ENCODE peak calls at places on chromosome 21, in four cellular contexts. Y, L, F and U are unnamed samples.

GRCh38 chr21:43193651-43194302 is 25.0 kb downstream of the CRYAA start:
- DNase-seq in Y (no peak), L (no peak), F (no peak), U (peak)

GRCh38 chr21:35019631-35020032 is 29.5 kb downstream of the RUNX1 start:
- DNase-seq in Y (no peak), L (no peak), F (no peak), U (no peak)

GRCh38 chr21:15195768-15196167 is 131.0 kb upstream of the NRIP1 start:
- DNase-seq in Y (no peak), L (no peak), F (no peak), U (no peak)

GRCh38 chr21:28421716-28422480 is 570.8 kb downstream of the LTN1 start:
- DNase-seq in Y (no peak), L (no peak), F (no peak), U (peak)

GRCh38 chr21:46639489-46640386 is 4.3 kb downstream of the PRMT2 start:
- DNase-seq in Y (no peak), L (no peak), F (no peak), U (peak)

GRCh38 chr21:34799092-34799491 is 130.3 kb downstream of the CLIC6 start:
- DNase-seq in Y (no peak), L (no peak), F (no peak), U (no peak)

GRCh38 chr21:38806942-38807284 is 1.2 kb downstream of the ETS2 start:
- DNase-seq in Y (no peak), L (no peak), F (no peak), U (peak)

GRCh38 chr21:26842976-26843911 is 2.0 kb downstream of the ADAMTS1 start:
- DNase-seq in Y (no peak), L (peak), F (peak), U (peak)

GRCh38 chr21:14877581-14878228 is 187.1 kb downstream of the NRIP1 start:
- DNase-seq in Y (no peak), L (no peak), F (no peak), U (no peak)

GRCh38 chr21:34126269-34126668 is 52.9 kb downstream of the MRPS6 start:
- DNase-seq in Y (no peak), L (peak), F (no peak), U (peak)

GRCh38 chr21:17527240-17527639 is 14.4 kb downstream of the CXADR start:
- DNase-seq in Y (no peak), L (no peak), F (no peak), U (no peak)

GRCh38 chr21:26632691-26633090 is 59.6 kb upstream of the CYYR1 start:
- DNase-seq in Y (no peak), L (no peak), F (no peak), U (no peak)

GRCh38 chr21:44759628-44760285 is 41.9 kb downstream of the UBE2G2 start:
- DNase-seq in Y (no peak), L (no peak), F (no peak), U (no peak)

GRCh38 chr21:26844258-26845065 is 747 bp downstream of the ADAMTS1 start:
- DNase-seq in Y (no peak), L (no peak), F (peak), U (no peak)

GRCh38 chr21:38351176-38351959 is 94.6 kb downstream of the KCNJ15 start:
- DNase-seq in Y (no peak), L (no peak), F (no peak), U (no peak)

GRCh38 chr21:36437745-36438128 is 42.2 kb downstream of the CLDN14 start:
- DNase-seq in Y (no peak), L (no peak), F (no peak), U (peak)

GRCh38 chr21:40208960-40209359 is 341.7 kb downstream of the PCP4 start:
- DNase-seq in Y (no peak), L (no peak), F (no peak), U (no peak)

GRCh38 chr21:35436899-35437298 is 387.8 kb upstream of the RUNX1 start:
- DNase-seq in Y (no peak), L (no peak), F (no peak), U (no peak)

GRCh38 chr21:45922648-45923047 is 58.9 kb upstream of the COL6A1 start:
- DNase-seq in Y (no peak), L (no peak), F (no peak), U (no peak)

GRCh38 chr21:46207920-46208571 is 20.5 kb downstream of the LSS start:
- DNase-seq in Y (no peak), L (no peak), F (no peak), U (no peak)

GRCh38 chr21:32480381-32480780 is 67.9 kb downstream of the EVA1C start:
- DNase-seq in Y (no peak), L (no peak), F (no peak), U (no peak)

GRCh38 chr21:33259995-33260394 is 6.2 kb upstream of the IL10RB start:
- DNase-seq in Y (no peak), L (no peak), F (no peak), U (no peak)

GRCh38 chr21:37780991-37781983 is 135.0 kb downstream of the KCNJ6 start:
- DNase-seq in Y (no peak), L (no peak), F (no peak), U (no peak)

GRCh38 chr21:39456665-39457064 is 4.9 kb downstream of the SH3BGR start:
- DNase-seq in Y (no peak), L (no peak), F (no peak), U (no peak)

GRCh38 chr21:36203603-36203889 is 46.9 kb downstream of the DOP1B start:
- DNase-seq in Y (no peak), L (no peak), F (no peak), U (peak)

GRCh38 chr21:27277122-27277521 is 310.2 kb upstream of the ADAMTS5 start:
- DNase-seq in Y (no peak), L (no peak), F (no peak), U (no peak)

GRCh38 chr21:27346041-27346448 is 379.2 kb upstream of the ADAMTS5 start:
- DNase-seq in Y (no peak), L (no peak), F (no peak), U (peak)

GRCh38 chr21:38424333-38424732 is 73.9 kb downstream of the ERG start:
- DNase-seq in Y (no peak), L (no peak), F (no peak), U (no peak)

GRCh38 chr21:17738171-17738953 is 80.8 kb downstream of the C21orf91 start:
- DNase-seq in Y (no peak), L (no peak), F (no peak), U (no peak)

GRCh38 chr21:33666153-33666552 is 23.9 kb downstream of the ITSN1 start:
- DNase-seq in Y (no peak), L (no peak), F (no peak), U (no peak)

GRCh38 chr21:46059195-46059594 is 38.7 kb upstream of the COL6A2 start:
- DNase-seq in Y (no peak), L (no peak), F (no peak), U (no peak)

GRCh38 chr21:37358392-37358791 is 8.2 kb upstream of the DYRK1A start:
- DNase-seq in Y (no peak), L (no peak), F (no peak), U (no peak)

GRCh38 chr21:17371470-17371869 is 141.4 kb upstream of the CXADR start:
- DNase-seq in Y (no peak), L (no peak), F (no peak), U (peak)